ENCODE peak calls at places on chromosomes 13 and 19, in ten cellular contexts. N is uterus, T is left ventricle myocardium inferior, L is AG10803, U is ovary, W is RWPE2, I is osteoblast, G is lower lobe of right lung, D is GM12865, P is body of pancreas. A is an unnamed sample.
A peak's percentile ranks its signal among the peaks of the same experiment; 100 is the strongest.

GRCh38 chr19:38792250-38793111 is 3.5 kb downstream of the LGALS7B start:
- DNase-seq in N (no peak), T (peak; percentile 60), L (no peak), U (no peak), W (no peak), I (peak; percentile 79), G (peak; percentile 76), D (peak; percentile 55), P (no peak), A (peak; percentile 44)

GRCh38 chr13:98156259-98156658 is 13.4 kb downstream of the FARP1 start:
- DNase-seq in N (no peak), T (no peak), L (no peak), U (no peak), W (no peak), I (no peak), G (no peak), D (no peak), P (no peak), A (no peak)

GRCh38 chr13:29845440-29846056 is 4.9 kb downstream of the UBL3 start:
- DNase-seq in N (no peak), T (no peak), L (peak; percentile 28), U (no peak), W (no peak), I (no peak), G (no peak), D (no peak), P (no peak), A (peak; percentile 57)

GRCh38 chr13:25920931-25921330 is 130.9 kb downstream of the SHISA2 start:
- DNase-seq in N (no peak), T (no peak), L (no peak), U (no peak), W (no peak), I (no peak), G (no peak), D (no peak), P (no peak), A (no peak)

GRCh38 chr13:48600374-48601364 is 53.1 kb upstream of the CYSLTR2 start:
- DNase-seq in N (no peak), T (no peak), L (peak; percentile 40), U (no peak), W (no peak), I (no peak), G (no peak), D (no peak), P (peak; percentile 47), A (peak; percentile 94)

GRCh38 chr19:16066611-16067104 is 9.6 kb upstream of the TPM4 start:
- DNase-seq in N (no peak), T (no peak), L (peak; percentile 53), U (no peak), W (no peak), I (peak; percentile 82), G (peak; percentile 49), D (peak; percentile 80), P (no peak), A (peak; percentile 85)

GRCh38 chr13:43663474-43664090 is 123.2 kb downstream of the ENOX1 start:
- DNase-seq in N (no peak), T (no peak), L (peak; percentile 57), U (no peak), W (no peak), I (no peak), G (no peak), D (no peak), P (no peak), A (peak; percentile 7)

GRCh38 chr19:33819875-33820781 is 23.5 kb downstream of the KCTD15 start:
- DNase-seq in N (peak; percentile 78), T (peak; percentile 84), L (peak; percentile 83), U (peak; percentile 73), W (peak; percentile 98), I (peak; percentile 95), G (peak; percentile 93), D (peak; percentile 57), P (peak; percentile 76), A (peak; percentile 68)

GRCh38 chr13:76331948-76332712 is 554.1 kb downstream of the KCTD12 start:
- DNase-seq in N (no peak), T (no peak), L (no peak), U (no peak), W (no peak), I (no peak), G (no peak), D (no peak), P (no peak), A (peak; percentile 50)

GRCh38 chr13:90336507-90336906 is 1011.0 kb upstream of the MIR17HG start:
- DNase-seq in N (no peak), T (no peak), L (no peak), U (no peak), W (no peak), I (no peak), G (no peak), D (no peak), P (no peak), A (no peak)

GRCh38 chr19:44741841-44742352 is 6.6 kb upstream of the BCL3 start:
- DNase-seq in N (peak; percentile 99), T (peak; percentile 97), L (peak; percentile 100), U (peak; percentile 99), W (peak; percentile 99), I (peak; percentile 98), G (peak; percentile 96), D (no peak), P (peak; percentile 100), A (peak; percentile 100)

GRCh38 chr13:71879129-71879535 is 12.1 kb upstream of the DACH1 start:
- DNase-seq in N (no peak), T (no peak), L (no peak), U (no peak), W (no peak), I (no peak), G (no peak), D (peak; percentile 68), P (peak; percentile 18), A (peak; percentile 53)

GRCh38 chr13:110521946-110522345 is 39.6 kb downstream of the RAB20 start:
- DNase-seq in N (no peak), T (no peak), L (no peak), U (no peak), W (no peak), I (peak; percentile 9), G (peak; percentile 68), D (peak; percentile 27), P (no peak), A (no peak)

GRCh38 chr13:84648069-84648640 is 765.9 kb upstream of the SLITRK1 start:
- DNase-seq in N (no peak), T (no peak), L (no peak), U (no peak), W (no peak), I (no peak), G (no peak), D (no peak), P (no peak), A (peak; percentile 8)
- TF ChIP-seq CTCF in N (no peak), T (peak; percentile 25), L (peak; percentile 6), U (no peak), W (peak; percentile 69), I (peak; percentile 26), G (no peak), D (no peak), P (peak; percentile 14), A (peak; percentile 2)

GRCh38 chr13:79483302-79483701 is 2.3 kb downstream of the NDFIP2 start:
- DNase-seq in N (no peak), T (no peak), L (peak; percentile 94), U (no peak), W (no peak), I (peak; percentile 68), G (no peak), D (no peak), P (no peak), A (peak; percentile 27)
- H3K4me3 ChIP-seq in N (no peak overlapping the region), T (no peak overlapping the region), L (no peak overlapping the region), U (no peak overlapping the region), W (peak overlapping the region; percentile 60), I (peak overlapping the region; percentile 81), G (no peak overlapping the region), D (no peak overlapping the region), P (no peak overlapping the region), A (no peak overlapping the region)

GRCh38 chr19:48290923-48291700 is 21.2 kb downstream of the ZNF114 start:
- DNase-seq in N (peak; percentile 90), T (peak; percentile 82), L (peak; percentile 78), U (peak; percentile 86), W (peak; percentile 67), I (peak; percentile 94), G (peak; percentile 83), D (peak; percentile 58), P (peak; percentile 83), A (peak; percentile 88)

GRCh38 chr19:48287748-48288147 is 17.9 kb downstream of the ZNF114 start:
- DNase-seq in N (no peak), T (no peak), L (no peak), U (no peak), W (no peak), I (no peak), G (no peak), D (no peak), P (no peak), A (no peak)

GRCh38 chr19:48295458-48295857 is 25.6 kb downstream of the ZNF114 start:
- DNase-seq in N (no peak), T (no peak), L (no peak), U (no peak), W (no peak), I (no peak), G (no peak), D (no peak), P (no peak), A (no peak)

GRCh38 chr19:48292798-48293197 is 22.9 kb downstream of the ZNF114 start:
- DNase-seq in N (no peak), T (no peak), L (peak; percentile 78), U (no peak), W (no peak), I (peak; percentile 93), G (no peak), D (no peak), P (no peak), A (peak; percentile 90)

GRCh38 chr19:48290341-48290922 is 20.6 kb downstream of the ZNF114 start:
- DNase-seq in N (peak; percentile 61), T (no peak), L (peak; percentile 26), U (no peak), W (no peak), I (peak; percentile 94), G (no peak), D (no peak), P (no peak), A (peak; percentile 36)
- TF ChIP-seq CTCF in N (no peak), T (no peak), L (peak; percentile 15), U (no peak), W (no peak), I (no peak), G (no peak), D (no peak), P (no peak), A (no peak)

DNA sequence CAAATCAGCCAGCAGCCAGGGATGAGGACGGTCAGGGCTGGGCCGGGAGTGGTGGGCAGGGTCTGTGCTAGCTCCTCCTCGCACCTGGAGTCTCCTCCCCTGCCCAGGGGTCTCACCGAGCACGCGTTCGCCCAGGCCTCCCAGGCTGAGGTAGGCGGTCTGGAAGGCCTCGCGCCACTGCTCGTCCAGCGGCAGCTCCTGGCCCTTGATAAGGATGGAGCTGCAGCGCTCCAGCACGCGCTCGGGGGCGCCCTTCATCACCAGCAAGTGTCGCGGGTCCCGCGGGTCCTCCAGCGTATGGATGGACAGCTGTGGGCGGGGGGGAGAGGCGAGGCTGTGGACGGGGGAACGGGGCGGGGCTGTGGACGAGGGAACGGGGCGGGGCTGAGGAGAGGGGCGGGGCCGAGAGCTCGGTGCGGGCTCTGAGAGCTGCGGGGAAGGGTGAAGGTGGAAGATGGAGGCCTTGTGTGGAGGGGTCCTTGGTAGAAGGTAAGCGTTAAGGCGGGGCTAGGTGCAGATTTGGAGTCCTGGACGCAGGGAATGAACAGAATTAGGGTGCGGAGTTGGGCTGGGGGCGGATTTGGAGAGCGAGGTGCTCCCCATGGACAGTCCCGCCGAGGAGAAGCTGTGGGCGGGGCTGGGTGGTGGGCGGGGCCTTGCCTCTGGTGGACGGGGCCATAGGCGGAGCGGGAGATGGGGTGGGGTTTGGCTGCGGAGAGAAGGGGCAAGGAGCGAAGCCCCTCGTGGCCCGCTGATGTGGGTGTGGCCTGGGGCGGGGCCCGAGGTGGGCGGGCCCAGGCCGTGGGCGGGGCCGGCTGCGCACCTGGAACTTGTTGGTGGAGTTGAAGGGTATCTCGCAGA is 5.7 kb downstream of the ATP4A start:
- DNase-seq in N (peak; percentile 44), T (peak; percentile 51), L (peak; percentile 12), U (peak; percentile 55), W (peak; percentile 76), I (peak; percentile 89), G (peak; percentile 79), D (peak; percentile 46), P (peak; percentile 94), A (peak; percentile 42)
- H3K4me3 ChIP-seq in N (peak overlapping the region; percentile 20), T (peak overlapping the region; percentile 56), L (peak overlapping the region; percentile 45), U (no peak overlapping the region), W (peak overlapping the region; percentile 36), I (peak overlapping the region; percentile 56), G (peak overlapping the region; percentile 48), D (peak overlapping the region; percentile 49), P (peak overlapping the region; percentile 19), A (peak overlapping the region; percentile 44)

A was measured in cardiac fibroblast.